ENCODE peak calls at places on chromosomes 12 and 14, in five cellular contexts. One of them, this sample, is unnamed.

GRCh38 chr14:85576848-85577541 is 47.1 kb downstream of the FLRT2 start:
- DNase-seq in choroid plexus epithelial cell: peak
- DNase-seq in spleen: no peak
- DNase-seq in BJ: no peak
- DNase-seq in endodermal cell: no peak
- DNase-seq in this sample: no peak

GRCh38 chr14:103207404-103208072 is 84.3 kb downstream of the TNFAIP2 start:
- DNase-seq in choroid plexus epithelial cell: no peak
- DNase-seq in spleen: no peak
- DNase-seq in BJ: no peak
- DNase-seq in endodermal cell: peak
- DNase-seq in this sample: peak

GRCh38 chr14:76836029-76836630 is 9.9 kb downstream of the LRRC74A start:
- DNase-seq in choroid plexus epithelial cell: no peak
- DNase-seq in spleen: no peak
- DNase-seq in BJ: no peak
- DNase-seq in endodermal cell: no peak
- DNase-seq in this sample: no peak

GRCh38 chr12:131912526-131913274 is 16.4 kb upstream of the PUS1 start:
- DNase-seq in choroid plexus epithelial cell: peak
- DNase-seq in spleen: no peak
- DNase-seq in BJ: peak
- DNase-seq in endodermal cell: no peak
- DNase-seq in this sample: no peak

GRCh38 chr14:89501381-89501780 is 84.3 kb upstream of the FOXN3 start:
- DNase-seq in choroid plexus epithelial cell: no peak
- DNase-seq in spleen: no peak
- DNase-seq in BJ: no peak
- DNase-seq in endodermal cell: no peak
- DNase-seq in this sample: no peak

GRCh38 chr12:98736352-98737326 is 91.5 kb downstream of the APAF1 start:
- DNase-seq in choroid plexus epithelial cell: peak
- DNase-seq in spleen: no peak
- DNase-seq in BJ: no peak
- DNase-seq in endodermal cell: peak
- DNase-seq in this sample: no peak

GRCh38 chr14:89408907-89409675 is 7.9 kb downstream of the FOXN3 start:
- DNase-seq in choroid plexus epithelial cell: peak
- DNase-seq in spleen: no peak
- DNase-seq in BJ: no peak
- DNase-seq in endodermal cell: no peak
- DNase-seq in this sample: no peak

GRCh38 chr12:62715086-62715786 is 219.7 kb downstream of the PPM1H start:
- DNase-seq in choroid plexus epithelial cell: no peak
- DNase-seq in spleen: no peak
- DNase-seq in BJ: no peak
- DNase-seq in endodermal cell: no peak
- DNase-seq in this sample: no peak

GRCh38 chr14:65164068-65164824 is 61.9 kb upstream of the MAX start:
- DNase-seq in choroid plexus epithelial cell: peak
- DNase-seq in spleen: no peak
- DNase-seq in BJ: no peak
- DNase-seq in endodermal cell: no peak
- DNase-seq in this sample: peak

GRCh38 chr12:28180791-28181190 is 9.5 kb upstream of the CCDC91 start:
- DNase-seq in choroid plexus epithelial cell: no peak
- DNase-seq in spleen: no peak
- DNase-seq in BJ: no peak
- DNase-seq in endodermal cell: no peak
- DNase-seq in this sample: no peak

GRCh38 chr12:76256341-76256740 is 91.9 kb downstream of the BBS10 start:
- DNase-seq in choroid plexus epithelial cell: no peak
- DNase-seq in spleen: no peak
- DNase-seq in BJ: no peak
- DNase-seq in endodermal cell: no peak
- DNase-seq in this sample: no peak

GRCh38 chr12:47302111-47302597 is 222.4 kb upstream of the AMIGO2 start:
- DNase-seq in choroid plexus epithelial cell: no peak
- DNase-seq in spleen: no peak
- DNase-seq in BJ: no peak
- DNase-seq in endodermal cell: no peak
- DNase-seq in this sample: no peak

GRCh38 chr14:20760950-20761349 is 7.3 kb upstream of the EDDM3B start:
- DNase-seq in choroid plexus epithelial cell: no peak
- DNase-seq in spleen: no peak
- DNase-seq in BJ: no peak
- DNase-seq in endodermal cell: peak
- DNase-seq in this sample: no peak

GRCh38 chr12:40336573-40337199 is 111.9 kb downstream of the LRRK2 start:
- DNase-seq in choroid plexus epithelial cell: peak
- DNase-seq in spleen: no peak
- DNase-seq in BJ: no peak
- DNase-seq in endodermal cell: no peak
- DNase-seq in this sample: no peak

GRCh38 chr12:41681898-41682297 is 462.8 kb downstream of the GXYLT1 start:
- DNase-seq in choroid plexus epithelial cell: no peak
- DNase-seq in spleen: no peak
- DNase-seq in BJ: no peak
- DNase-seq in endodermal cell: peak
- DNase-seq in this sample: no peak

GRCh38 chr14:91154851-91155625 is 41.2 kb downstream of the DGLUCY start:
- DNase-seq in choroid plexus epithelial cell: peak
- DNase-seq in spleen: no peak
- DNase-seq in BJ: no peak
- DNase-seq in endodermal cell: no peak
- DNase-seq in this sample: no peak

DNA sequence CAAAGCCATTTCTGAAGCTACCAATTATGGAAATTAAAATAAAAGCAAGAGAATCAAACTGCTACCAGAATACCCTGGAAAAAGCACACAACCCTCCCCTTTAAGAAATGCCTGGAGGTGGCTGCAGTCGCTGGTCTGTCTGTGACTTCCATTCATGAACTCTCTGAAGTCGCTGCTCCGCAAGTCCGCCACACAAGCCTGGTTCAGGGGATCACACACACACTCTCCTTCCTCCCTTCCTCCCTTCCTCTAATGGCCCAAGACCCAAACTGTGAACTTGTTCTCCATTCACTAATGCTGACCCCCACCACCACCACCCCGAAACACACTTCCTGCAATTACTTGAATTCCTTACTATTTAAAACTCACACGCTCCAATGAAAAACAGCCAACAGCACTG is 974 bp upstream of the LMO3 start:
- DNase-seq in choroid plexus epithelial cell: no peak
- DNase-seq in spleen: no peak
- DNase-seq in BJ: no peak
- DNase-seq in endodermal cell: peak
- DNase-seq in this sample: no peak
- TF ChIP-seq CTCF in choroid plexus epithelial cell: no peak
- TF ChIP-seq CTCF in spleen: no peak
- TF ChIP-seq CTCF in BJ: no peak
- TF ChIP-seq CTCF in endodermal cell: no peak
- TF ChIP-seq CTCF in this sample: no peak

GRCh38 chr12:11344504-11344903 is 34.3 kb upstream of the PRB4 start:
- DNase-seq in choroid plexus epithelial cell: no peak
- DNase-seq in spleen: no peak
- DNase-seq in BJ: no peak
- DNase-seq in endodermal cell: no peak
- DNase-seq in this sample: no peak

GRCh38 chr12:11348439-11348838 is 38.2 kb upstream of the PRB4 start:
- DNase-seq in choroid plexus epithelial cell: no peak
- DNase-seq in spleen: no peak
- DNase-seq in BJ: no peak
- DNase-seq in endodermal cell: no peak
- DNase-seq in this sample: no peak

DNA sequence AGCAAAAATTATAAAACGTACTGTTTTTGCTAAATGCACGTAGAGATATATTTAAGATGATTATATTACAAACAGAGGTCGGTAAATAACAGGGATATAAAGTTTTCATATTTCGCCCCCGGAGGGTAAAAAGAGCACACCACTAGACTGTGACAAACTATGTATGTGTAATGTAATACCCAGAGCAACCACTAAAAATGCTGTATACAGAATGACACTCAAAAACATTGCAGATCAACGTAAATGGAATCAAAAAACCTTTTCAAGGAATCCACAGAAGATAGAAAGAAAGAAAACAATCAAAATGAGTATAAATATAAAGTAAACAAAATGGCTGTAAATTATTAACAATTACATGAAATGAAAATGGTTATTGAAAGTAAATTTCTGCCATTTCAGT is 37.6 kb upstream of the PRB4 start:
- DNase-seq in choroid plexus epithelial cell: peak
- DNase-seq in spleen: no peak
- DNase-seq in BJ: no peak
- DNase-seq in endodermal cell: no peak
- DNase-seq in this sample: no peak
- TF ChIP-seq CTCF in choroid plexus epithelial cell: no peak
- TF ChIP-seq CTCF in spleen: no peak
- TF ChIP-seq CTCF in BJ: no peak
- TF ChIP-seq CTCF in endodermal cell: peak
- TF ChIP-seq CTCF in this sample: peak

GRCh38 chr12:113152835-113153814 is 3.6 kb downstream of the CFAP73 start:
- DNase-seq in choroid plexus epithelial cell: peak
- DNase-seq in spleen: peak
- DNase-seq in BJ: peak
- DNase-seq in endodermal cell: peak
- DNase-seq in this sample: peak
- TF ChIP-seq CTCF in choroid plexus epithelial cell: peak
- TF ChIP-seq CTCF in spleen: peak
- TF ChIP-seq CTCF in BJ: peak
- TF ChIP-seq CTCF in endodermal cell: peak
- TF ChIP-seq CTCF in this sample: no peak

DNA sequence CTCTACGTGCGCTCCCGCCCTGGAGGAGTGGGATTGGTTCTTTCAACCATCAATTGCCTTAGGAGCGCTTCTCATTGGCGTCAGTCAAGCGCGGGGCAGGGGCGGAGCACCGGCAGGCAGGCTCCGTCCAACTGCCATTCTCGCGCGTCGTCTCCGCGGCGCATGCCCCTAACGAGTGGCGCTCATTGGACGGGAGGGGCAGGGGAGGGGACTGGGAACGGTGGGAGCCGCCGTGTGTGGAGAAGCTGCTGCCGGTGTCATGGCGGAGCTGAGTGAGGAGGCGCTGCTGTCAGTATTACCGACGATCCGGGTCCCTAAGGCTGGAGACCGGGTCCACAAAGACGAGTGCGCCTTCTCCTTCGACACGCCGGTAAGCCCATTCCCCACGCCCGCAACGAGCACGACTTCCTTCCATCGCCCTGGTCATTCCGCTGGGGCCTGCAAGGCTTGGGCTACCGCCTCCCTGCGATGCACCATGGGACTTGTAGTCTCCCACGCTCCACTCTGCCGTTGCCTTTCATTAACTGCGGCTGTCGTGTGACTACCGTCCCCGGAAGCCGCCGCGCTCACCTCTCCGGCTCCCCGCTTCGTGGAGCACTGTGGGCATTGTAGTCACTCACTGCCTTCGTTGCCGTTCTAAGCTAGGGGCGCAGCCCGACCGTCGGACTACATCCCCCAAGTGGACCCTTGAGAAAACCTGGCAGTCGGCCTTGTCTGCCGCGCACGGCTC is at the start of gene USP5:
- DNase-seq in choroid plexus epithelial cell: peak
- DNase-seq in spleen: peak
- DNase-seq in BJ: peak
- DNase-seq in endodermal cell: peak
- DNase-seq in this sample: peak
- TF ChIP-seq CTCF in choroid plexus epithelial cell: no peak
- TF ChIP-seq CTCF in spleen: no peak
- TF ChIP-seq CTCF in BJ: peak
- TF ChIP-seq CTCF in endodermal cell: no peak
- TF ChIP-seq CTCF in this sample: no peak

DNA sequence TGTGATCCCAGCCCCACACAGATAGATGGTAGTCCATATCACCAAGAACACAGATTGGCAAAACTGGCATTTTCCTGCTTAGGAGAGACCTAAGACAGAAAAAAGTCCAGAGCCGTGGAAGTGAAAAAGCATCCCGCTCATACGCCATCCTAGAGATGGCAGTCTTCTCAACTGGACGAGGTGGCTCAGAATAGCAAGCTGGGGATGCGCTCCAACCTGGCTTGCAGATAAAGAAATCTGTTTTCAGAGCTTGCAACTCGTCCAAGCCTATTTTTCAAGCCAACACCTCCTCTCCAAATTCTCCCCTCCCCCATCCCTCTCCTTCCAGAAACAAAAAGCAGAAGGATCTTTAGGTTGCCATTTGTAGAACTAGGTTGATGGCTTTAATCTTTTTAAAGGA is 74.3 kb upstream of the OTX2 start:
- DNase-seq in choroid plexus epithelial cell: no peak
- DNase-seq in spleen: no peak
- DNase-seq in BJ: no peak
- DNase-seq in endodermal cell: no peak
- DNase-seq in this sample: no peak
- TF ChIP-seq CTCF in choroid plexus epithelial cell: no peak
- TF ChIP-seq CTCF in spleen: no peak
- TF ChIP-seq CTCF in BJ: no peak
- TF ChIP-seq CTCF in endodermal cell: peak
- TF ChIP-seq CTCF in this sample: no peak

GRCh38 chr14:57692671-57693070 is 173.2 kb downstream of the SLC35F4 start:
- DNase-seq in choroid plexus epithelial cell: peak
- DNase-seq in spleen: no peak
- DNase-seq in BJ: peak
- DNase-seq in endodermal cell: no peak
- DNase-seq in this sample: no peak
- TF ChIP-seq CTCF in choroid plexus epithelial cell: peak
- TF ChIP-seq CTCF in spleen: no peak
- TF ChIP-seq CTCF in BJ: peak
- TF ChIP-seq CTCF in endodermal cell: peak
- TF ChIP-seq CTCF in this sample: no peak

DNA sequence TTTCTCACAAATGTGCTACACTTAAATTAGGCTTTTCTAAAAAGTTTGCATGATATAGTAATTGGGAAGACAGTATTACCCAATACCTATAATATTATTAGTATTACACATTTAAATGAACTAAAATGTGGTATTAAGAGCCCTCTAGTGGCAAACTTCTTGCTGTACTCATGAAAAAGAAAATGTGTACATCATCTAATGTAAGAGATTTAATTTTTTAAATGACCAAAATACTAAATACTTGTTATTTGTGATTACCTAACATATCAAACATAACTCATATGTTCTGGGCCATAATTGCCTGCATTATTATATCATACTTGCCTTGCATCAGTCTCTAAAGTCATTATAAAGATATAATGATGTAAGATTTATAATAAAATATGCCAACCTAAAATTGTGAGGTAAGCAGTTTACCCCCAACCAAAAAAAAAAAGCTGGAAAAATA is 64.2 kb downstream of the DNAI7 start:
- DNase-seq in choroid plexus epithelial cell: peak
- DNase-seq in spleen: no peak
- DNase-seq in BJ: peak
- DNase-seq in endodermal cell: no peak
- DNase-seq in this sample: no peak
- TF ChIP-seq CTCF in choroid plexus epithelial cell: peak
- TF ChIP-seq CTCF in spleen: peak
- TF ChIP-seq CTCF in BJ: peak
- TF ChIP-seq CTCF in endodermal cell: peak
- TF ChIP-seq CTCF in this sample: peak

This sample was measured in endothelial cell.